ENCODE peak calls at places on chromosomes 1 and 21, in eight cellular contexts. One of them, this sample, is unnamed.

GRCh38 chr1:237124856-237125462 is 83.0 kb downstream of the RYR2 start:
- DNase-seq in astrocyte of the cerebellum: no peak
- DNase-seq in right lobe of liver: no peak
- DNase-seq in thoracic aorta: no peak
- DNase-seq in GM06990: no peak
- DNase-seq in prostate gland: no peak
- DNase-seq in fibroblast of pulmonary artery: no peak
- DNase-seq in lung: no peak
- DNase-seq in this sample: no peak

GRCh38 chr21:36504067-36505058 is 24.4 kb upstream of the CLDN14 start:
- DNase-seq in thoracic aorta: no peak
- DNase-seq in lung: no peak
- DNase-seq in right lobe of liver: no peak
- DNase-seq in GM06990: no peak
- DNase-seq in fibroblast of pulmonary artery: peak; percentile 77
- DNase-seq in astrocyte of the cerebellum: peak; percentile 31
- DNase-seq in prostate gland: peak; percentile 44
- DNase-seq in this sample: peak; percentile 75

GRCh38 chr1:22038036-22038435 is 14.5 kb upstream of the CDC42 start:
- DNase-seq in right lobe of liver: no peak
- DNase-seq in lung: no peak
- DNase-seq in astrocyte of the cerebellum: no peak
- DNase-seq in fibroblast of pulmonary artery: no peak
- DNase-seq in prostate gland: no peak
- DNase-seq in thoracic aorta: no peak
- DNase-seq in GM06990: no peak
- DNase-seq in this sample: no peak

GRCh38 chr21:17688912-17689874 is 76.5 kb upstream of the BTG3 start:
- DNase-seq in GM06990: peak; percentile 37
- DNase-seq in thoracic aorta: no peak
- DNase-seq in astrocyte of the cerebellum: peak; percentile 84
- DNase-seq in fibroblast of pulmonary artery: peak; percentile 88
- DNase-seq in prostate gland: peak; percentile 49
- DNase-seq in lung: peak; percentile 45
- DNase-seq in right lobe of liver: peak; percentile 45
- DNase-seq in this sample: peak; percentile 53

GRCh38 chr1:42335050-42335808 is at the start of gene FOXJ3:
- DNase-seq in astrocyte of the cerebellum: peak; percentile 81
- DNase-seq in right lobe of liver: peak; percentile 95
- DNase-seq in lung: peak; percentile 92
- DNase-seq in fibroblast of pulmonary artery: peak; percentile 96
- DNase-seq in thoracic aorta: peak; percentile 55
- DNase-seq in GM06990: peak; percentile 98
- DNase-seq in prostate gland: peak; percentile 92
- DNase-seq in this sample: peak; percentile 96

GRCh38 chr1:154425172-154425571 is 20.0 kb downstream of the IL6R start:
- DNase-seq in astrocyte of the cerebellum: no peak
- DNase-seq in thoracic aorta: no peak
- DNase-seq in right lobe of liver: no peak
- DNase-seq in prostate gland: no peak
- DNase-seq in GM06990: no peak
- DNase-seq in fibroblast of pulmonary artery: peak; percentile 81
- DNase-seq in lung: no peak
- DNase-seq in this sample: no peak

GRCh38 chr1:88079036-88079435 is 605.0 kb upstream of the PKN2 start:
- DNase-seq in fibroblast of pulmonary artery: peak; percentile 17
- DNase-seq in astrocyte of the cerebellum: no peak
- DNase-seq in right lobe of liver: no peak
- DNase-seq in prostate gland: no peak
- DNase-seq in lung: no peak
- DNase-seq in thoracic aorta: no peak
- DNase-seq in GM06990: no peak
- DNase-seq in this sample: no peak

GRCh38 chr1:58717979-58718378 is 18.1 kb upstream of the MYSM1 start:
- DNase-seq in GM06990: no peak
- DNase-seq in lung: no peak
- DNase-seq in right lobe of liver: no peak
- DNase-seq in prostate gland: no peak
- DNase-seq in thoracic aorta: no peak
- DNase-seq in astrocyte of the cerebellum: no peak
- DNase-seq in fibroblast of pulmonary artery: no peak
- DNase-seq in this sample: no peak

GRCh38 chr1:162314226-162314625 is 62.4 kb downstream of the SPATA46 start:
- DNase-seq in lung: no peak
- DNase-seq in prostate gland: no peak
- DNase-seq in right lobe of liver: no peak
- DNase-seq in GM06990: no peak
- DNase-seq in thoracic aorta: no peak
- DNase-seq in astrocyte of the cerebellum: no peak
- DNase-seq in fibroblast of pulmonary artery: no peak
- DNase-seq in this sample: no peak

GRCh38 chr1:151713874-151714273 is 2.7 kb downstream of the CELF3 start:
- DNase-seq in lung: no peak
- DNase-seq in GM06990: no peak
- DNase-seq in astrocyte of the cerebellum: no peak
- DNase-seq in prostate gland: peak; percentile 23
- DNase-seq in right lobe of liver: no peak
- DNase-seq in fibroblast of pulmonary artery: no peak
- DNase-seq in thoracic aorta: no peak
- DNase-seq in this sample: no peak

GRCh38 chr1:42913426-42914091 is 45.1 kb downstream of the SLC2A1 start:
- DNase-seq in prostate gland: peak; percentile 61
- DNase-seq in astrocyte of the cerebellum: peak; percentile 83
- DNase-seq in fibroblast of pulmonary artery: peak; percentile 93
- DNase-seq in lung: peak; percentile 68
- DNase-seq in thoracic aorta: no peak
- DNase-seq in right lobe of liver: peak; percentile 64
- DNase-seq in GM06990: peak; percentile 61
- DNase-seq in this sample: no peak

GRCh38 chr1:22196041-22196440 is 53.1 kb upstream of the WNT4 start:
- DNase-seq in right lobe of liver: no peak
- DNase-seq in astrocyte of the cerebellum: no peak
- DNase-seq in lung: no peak
- DNase-seq in fibroblast of pulmonary artery: no peak
- DNase-seq in GM06990: no peak
- DNase-seq in thoracic aorta: no peak
- DNase-seq in prostate gland: no peak
- DNase-seq in this sample: no peak

GRCh38 chr1:51203874-51204245 is 32.2 kb upstream of the RNF11 start:
- DNase-seq in fibroblast of pulmonary artery: no peak
- DNase-seq in right lobe of liver: no peak
- DNase-seq in GM06990: no peak
- DNase-seq in prostate gland: no peak
- DNase-seq in lung: no peak
- DNase-seq in astrocyte of the cerebellum: no peak
- DNase-seq in thoracic aorta: no peak
- DNase-seq in this sample: no peak

DNA sequence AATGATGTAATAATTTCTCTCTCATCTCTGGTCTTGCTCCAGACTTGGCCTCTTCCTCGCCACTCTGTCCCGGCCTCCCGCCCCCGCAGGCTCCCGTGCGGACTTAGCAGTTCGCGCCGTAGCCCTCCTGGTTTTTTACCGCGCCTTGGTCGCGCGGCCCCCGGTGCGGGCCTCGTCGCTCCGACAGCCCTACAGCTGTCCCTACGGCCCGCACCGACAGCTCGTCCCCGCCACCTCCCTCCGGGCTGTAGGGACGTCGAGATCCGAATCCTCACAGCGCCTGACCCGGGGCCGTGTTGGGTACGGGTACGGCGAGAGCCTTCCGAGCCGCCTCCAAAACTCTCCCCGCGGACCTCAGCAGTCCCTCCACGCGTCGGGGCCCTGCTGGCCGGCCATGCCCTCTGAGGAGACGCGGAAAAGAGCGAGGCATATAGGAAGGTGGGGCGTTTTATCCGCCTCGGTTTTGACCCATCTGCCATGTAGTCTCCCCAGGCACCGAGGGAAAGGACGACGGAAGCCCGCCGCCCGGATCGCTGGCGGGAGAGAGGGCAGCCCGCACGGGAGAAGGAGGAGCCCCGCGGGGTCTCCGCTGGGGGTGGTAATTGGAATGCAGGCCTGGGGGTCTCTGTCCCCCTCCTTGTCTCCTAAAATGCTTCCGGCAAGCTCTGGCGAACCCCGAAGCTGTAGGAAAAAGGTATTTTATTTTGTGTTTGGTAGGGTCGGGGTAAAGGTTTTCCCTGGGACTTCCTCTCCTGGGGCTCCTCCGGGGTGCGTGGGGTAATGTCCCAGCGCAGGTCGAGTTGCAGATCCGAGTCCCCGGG is 3.3 kb downstream of the LHX4 start:
- DNase-seq in lung: no peak
- DNase-seq in fibroblast of pulmonary artery: no peak
- DNase-seq in GM06990: no peak
- DNase-seq in thoracic aorta: no peak
- DNase-seq in prostate gland: no peak
- DNase-seq in astrocyte of the cerebellum: no peak
- DNase-seq in right lobe of liver: no peak
- DNase-seq in this sample: no peak
- H3K4me3 ChIP-seq in lung: no peak overlapping the region
- H3K4me3 ChIP-seq in fibroblast of pulmonary artery: no peak overlapping the region
- H3K4me3 ChIP-seq in GM06990: no peak overlapping the region
- H3K4me3 ChIP-seq in thoracic aorta: peak overlapping the region; percentile 34
- H3K4me3 ChIP-seq in prostate gland: no peak overlapping the region
- H3K4me3 ChIP-seq in astrocyte of the cerebellum: no peak overlapping the region
- H3K4me3 ChIP-seq in right lobe of liver: no peak overlapping the region
- H3K4me3 ChIP-seq in this sample: no peak overlapping the region

DNA sequence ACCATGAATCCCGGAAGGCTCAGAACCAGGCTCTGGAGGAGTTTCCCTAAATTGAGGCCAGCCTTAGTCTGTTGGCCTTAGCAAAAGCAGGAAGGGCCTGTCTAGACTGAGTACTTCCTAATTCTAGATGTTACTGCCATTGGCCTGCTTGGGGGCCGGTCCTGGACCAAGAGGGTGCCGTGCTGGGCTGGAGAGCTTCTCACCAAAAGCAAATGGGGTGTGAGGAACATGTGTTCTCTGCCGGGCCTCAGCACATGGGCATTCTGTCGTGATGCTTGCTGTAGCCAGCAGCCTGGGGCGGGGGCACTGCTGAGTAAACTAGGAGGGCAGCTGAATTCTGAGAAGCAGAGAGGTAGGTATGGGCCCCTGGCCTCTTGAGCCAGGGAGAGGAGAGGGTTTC is 35.7 kb upstream of the MAN1C1 start:
- DNase-seq in right lobe of liver: no peak
- DNase-seq in astrocyte of the cerebellum: no peak
- DNase-seq in prostate gland: no peak
- DNase-seq in fibroblast of pulmonary artery: no peak
- DNase-seq in GM06990: no peak
- DNase-seq in thoracic aorta: no peak
- DNase-seq in lung: no peak
- DNase-seq in this sample: no peak
- TF ChIP-seq CTCF in right lobe of liver: no peak
- TF ChIP-seq CTCF in astrocyte of the cerebellum: no peak
- TF ChIP-seq CTCF in prostate gland: no peak
- TF ChIP-seq CTCF in fibroblast of pulmonary artery: no peak
- TF ChIP-seq CTCF in GM06990: no peak
- TF ChIP-seq CTCF in thoracic aorta: no peak
- TF ChIP-seq CTCF in lung: no peak
- TF ChIP-seq CTCF in this sample: no peak

GRCh38 chr1:77539510-77540142 is 142.8 kb downstream of the ZZZ3 start:
- DNase-seq in GM06990: no peak
- DNase-seq in fibroblast of pulmonary artery: peak; percentile 70
- DNase-seq in thoracic aorta: no peak
- DNase-seq in prostate gland: no peak
- DNase-seq in lung: no peak
- DNase-seq in right lobe of liver: no peak
- DNase-seq in astrocyte of the cerebellum: peak; percentile 64
- DNase-seq in this sample: no peak

GRCh38 chr1:77538956-77539509 is 143.4 kb downstream of the ZZZ3 start:
- DNase-seq in lung: no peak
- DNase-seq in GM06990: no peak
- DNase-seq in prostate gland: no peak
- DNase-seq in right lobe of liver: no peak
- DNase-seq in fibroblast of pulmonary artery: peak; percentile 79
- DNase-seq in thoracic aorta: no peak
- DNase-seq in astrocyte of the cerebellum: peak; percentile 72
- DNase-seq in this sample: no peak

GRCh38 chr1:77542784-77543183 is 139.7 kb downstream of the ZZZ3 start:
- DNase-seq in GM06990: no peak
- DNase-seq in fibroblast of pulmonary artery: peak; percentile 58
- DNase-seq in astrocyte of the cerebellum: no peak
- DNase-seq in prostate gland: no peak
- DNase-seq in thoracic aorta: no peak
- DNase-seq in lung: no peak
- DNase-seq in right lobe of liver: no peak
- DNase-seq in this sample: no peak

GRCh38 chr1:77541162-77541545 is 141.3 kb downstream of the ZZZ3 start:
- DNase-seq in GM06990: no peak
- DNase-seq in thoracic aorta: no peak
- DNase-seq in prostate gland: no peak
- DNase-seq in right lobe of liver: no peak
- DNase-seq in lung: no peak
- DNase-seq in astrocyte of the cerebellum: no peak
- DNase-seq in fibroblast of pulmonary artery: no peak
- DNase-seq in this sample: no peak

GRCh38 chr1:77540501-77541161 is 141.8 kb downstream of the ZZZ3 start:
- DNase-seq in prostate gland: no peak
- DNase-seq in thoracic aorta: no peak
- DNase-seq in fibroblast of pulmonary artery: peak; percentile 30
- DNase-seq in GM06990: no peak
- DNase-seq in astrocyte of the cerebellum: peak; percentile 66
- DNase-seq in lung: no peak
- DNase-seq in right lobe of liver: no peak
- DNase-seq in this sample: no peak
- H3K4me3 ChIP-seq in prostate gland: no peak overlapping the region
- H3K4me3 ChIP-seq in thoracic aorta: no peak overlapping the region
- H3K4me3 ChIP-seq in fibroblast of pulmonary artery: no peak overlapping the region
- H3K4me3 ChIP-seq in GM06990: no peak overlapping the region
- H3K4me3 ChIP-seq in astrocyte of the cerebellum: no peak overlapping the region
- H3K4me3 ChIP-seq in lung: no peak overlapping the region
- H3K4me3 ChIP-seq in right lobe of liver: no peak overlapping the region
- H3K4me3 ChIP-seq in this sample: no peak overlapping the region

DNA sequence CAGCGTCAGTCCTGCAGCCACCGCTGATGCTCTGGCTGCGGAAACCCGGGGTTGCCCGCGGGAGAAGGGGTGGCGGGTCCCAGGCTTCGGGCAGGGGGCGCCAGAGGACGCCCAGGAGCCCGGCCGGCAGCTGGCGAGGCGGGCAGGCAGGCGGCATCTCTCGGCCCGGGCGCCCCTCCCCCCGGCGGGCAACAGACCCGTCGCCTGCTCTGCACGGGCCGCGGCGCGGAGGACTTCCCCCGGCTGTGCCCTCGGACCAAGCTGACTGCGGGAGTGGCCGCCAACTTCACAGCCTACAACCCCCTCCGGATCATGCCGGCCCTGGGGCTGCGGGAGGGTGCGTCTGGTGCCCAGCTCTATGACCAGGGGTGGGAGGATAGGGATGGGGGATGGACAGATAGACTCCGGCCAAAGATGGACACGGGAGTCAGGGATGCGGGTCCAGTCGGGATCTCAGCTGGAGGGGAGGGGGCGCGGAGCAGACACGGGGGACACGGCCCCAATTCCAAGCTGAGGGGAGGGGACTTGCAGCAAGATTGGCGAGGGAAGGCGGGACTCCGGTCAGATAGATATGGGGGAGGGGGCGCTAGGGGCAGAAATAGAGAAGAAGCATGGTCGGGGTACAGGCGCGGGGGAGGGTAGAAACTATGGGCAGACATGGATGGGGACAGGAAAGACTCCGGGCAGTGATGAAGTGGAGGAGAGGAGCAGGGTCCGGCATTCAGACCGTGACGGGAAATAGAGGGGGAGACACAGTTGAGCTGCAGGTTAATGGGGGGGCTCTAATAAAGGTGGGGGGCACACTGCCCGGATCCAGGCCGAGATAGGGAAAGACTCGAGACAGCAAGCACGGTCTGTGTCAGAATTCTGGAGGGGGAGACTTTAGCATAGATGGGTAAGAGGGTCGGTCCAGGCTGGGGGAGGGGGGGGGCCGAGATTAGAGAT is 1.1 kb downstream of the ADGRB2 start:
- DNase-seq in lung: peak; percentile 36
- DNase-seq in astrocyte of the cerebellum: no peak
- DNase-seq in GM06990: peak; percentile 50
- DNase-seq in right lobe of liver: no peak
- DNase-seq in prostate gland: peak; percentile 68
- DNase-seq in fibroblast of pulmonary artery: peak; percentile 31
- DNase-seq in thoracic aorta: no peak
- DNase-seq in this sample: peak; percentile 74
- TF ChIP-seq CTCF in lung: peak; percentile 57
- TF ChIP-seq CTCF in astrocyte of the cerebellum: peak; percentile 62
- TF ChIP-seq CTCF in GM06990: peak; percentile 48
- TF ChIP-seq CTCF in right lobe of liver: peak; percentile 30
- TF ChIP-seq CTCF in prostate gland: peak; percentile 81
- TF ChIP-seq CTCF in fibroblast of pulmonary artery: peak; percentile 31
- TF ChIP-seq CTCF in thoracic aorta: peak; percentile 70
- TF ChIP-seq CTCF in this sample: peak; percentile 29